ENCODE peak calls at places on chromosomes 2 and 18, in eight cellular contexts. S is WTC11; E is caudate nucleus; T is central memory CD4-positive, alpha-beta T cell; M is MCF 10A; O is activated naive CD4-positive, alpha-beta T cell treated with anti-CD3 and anti-CD28 coated beads, Interleukin-2, amount 50 U/mL, for 72 hours; N is amniotic stem cell; K is stimulated activated CD4-positive, alpha-beta T cell treated with anti-CD3 and anti-CD28 coated beads, Interleukin-2, amount 100 ng/mL, for 24 hours. F is an unnamed sample.

GRCh38 chr2:203647579-203647978 is 58.9 kb upstream of the CD28 start:
- DNase-seq in M (no peak), N (no peak), T (no peak), K (no peak), E (no peak), O (no peak), S (no peak), F (no peak)

GRCh38 chr2:233354971-233355574 is 779 bp downstream of the DGKD start:
- DNase-seq in T (no peak), E (no peak), K (no peak), M (peak), S (peak), N (no peak), O (no peak), F (no peak)

GRCh38 chr2:218472980-218473379 is 54.1 kb downstream of the VIL1 start:
- DNase-seq in E (no peak), K (no peak), M (no peak), T (no peak), N (no peak), S (no peak), O (no peak), F (no peak)

GRCh38 chr2:108927405-108927804 is 61.6 kb downstream of the EDAR start:
- DNase-seq in N (no peak), S (no peak), O (no peak), E (no peak), M (no peak), T (no peak), K (no peak), F (no peak)

GRCh38 chr18:11005528-11005927 is 143.8 kb downstream of the PIEZO2 start:
- DNase-seq in T (no peak), N (no peak), E (no peak), O (no peak), M (peak), K (no peak), S (no peak), F (no peak)

GRCh38 chr2:46747297-46747818 is 168.2 kb downstream of the MCFD2 start:
- DNase-seq in E (no peak), K (no peak), S (no peak), M (no peak), T (no peak), N (no peak), O (no peak), F (no peak)

GRCh38 chr2:233129351-233129978 is 69.3 kb downstream of the INPP5D start:
- DNase-seq in S (peak), K (no peak), N (no peak), T (no peak), E (no peak), M (no peak), O (no peak), F (peak)

GRCh38 chr2:62362561-62362960 is 143.4 kb downstream of the TMEM17 start:
- DNase-seq in N (no peak), S (peak), O (no peak), K (no peak), E (no peak), T (no peak), M (peak), F (no peak)

GRCh38 chr2:193024791-193025190 is 830.1 kb upstream of the TMEFF2 start:
- DNase-seq in N (no peak), T (no peak), S (no peak), K (no peak), E (no peak), O (no peak), M (no peak), F (no peak)

GRCh38 chr2:105665480-105665879 is 79.2 kb upstream of the NCK2 start:
- DNase-seq in T (no peak), S (no peak), K (no peak), O (no peak), E (no peak), M (no peak), N (no peak), F (no peak)

GRCh38 chr2:19875280-19875679 is 26.5 kb downstream of the TTC32 start:
- DNase-seq in S (no peak), E (no peak), O (no peak), K (no peak), M (no peak), N (no peak), T (no peak), F (no peak)

GRCh38 chr18:29034113-29034856 is 857.4 kb upstream of the CDH2 start:
- DNase-seq in N (no peak), S (no peak), K (no peak), M (peak), E (no peak), T (no peak), O (no peak), F (no peak)